ENCODE peak calls at places on chromosome 10, in eight cellular contexts. One of them, this sample, is unnamed.

GRCh38 chr10:48880016-48880705 is 59.5 kb downstream of the LRRC18 start:
- DNase-seq in dorsolateral prefrontal cortex: no peak
- DNase-seq in CD4-positive, alpha-beta memory T cell: no peak
- DNase-seq in heart left ventricle: no peak
- DNase-seq in OCI-LY7: no peak
- DNase-seq in LHCN-M2: no peak
- DNase-seq in body of pancreas: no peak
- DNase-seq in fibroblast of lung: no peak
- DNase-seq in this sample: no peak

GRCh38 chr10:10792681-10793080 is 225.0 kb upstream of the CELF2 start:
- DNase-seq in fibroblast of lung: peak; percentile 70
- DNase-seq in LHCN-M2: peak; percentile 98
- DNase-seq in body of pancreas: no peak
- DNase-seq in OCI-LY7: no peak
- DNase-seq in dorsolateral prefrontal cortex: no peak
- DNase-seq in heart left ventricle: no peak
- DNase-seq in CD4-positive, alpha-beta memory T cell: no peak
- DNase-seq in this sample: no peak

GRCh38 chr10:24814568-24815313 is 91.1 kb upstream of the ARHGAP21 start:
- DNase-seq in fibroblast of lung: peak; percentile 34
- DNase-seq in OCI-LY7: no peak
- DNase-seq in CD4-positive, alpha-beta memory T cell: no peak
- DNase-seq in heart left ventricle: no peak
- DNase-seq in dorsolateral prefrontal cortex: no peak
- DNase-seq in body of pancreas: no peak
- DNase-seq in LHCN-M2: peak; percentile 42
- DNase-seq in this sample: no peak

GRCh38 chr10:14838582-14839304 is 637 bp downstream of the HSPA14 start:
- DNase-seq in CD4-positive, alpha-beta memory T cell: peak; percentile 18
- DNase-seq in fibroblast of lung: peak; percentile 18
- DNase-seq in body of pancreas: peak; percentile 45
- DNase-seq in dorsolateral prefrontal cortex: peak; percentile 47
- DNase-seq in LHCN-M2: no peak
- DNase-seq in OCI-LY7: peak; percentile 57
- DNase-seq in heart left ventricle: peak; percentile 24
- DNase-seq in this sample: no peak

GRCh38 chr10:69801094-69801433 is 642 bp upstream of the COL13A1 start:
- DNase-seq in fibroblast of lung: peak; percentile 62
- DNase-seq in OCI-LY7: peak; percentile 13
- DNase-seq in body of pancreas: peak; percentile 54
- DNase-seq in LHCN-M2: peak; percentile 32
- DNase-seq in dorsolateral prefrontal cortex: no peak
- DNase-seq in CD4-positive, alpha-beta memory T cell: no peak
- DNase-seq in heart left ventricle: peak; percentile 45
- DNase-seq in this sample: peak; percentile 31

GRCh38 chr10:73263948-73264347 is 11.5 kb upstream of the MRPS16 start:
- DNase-seq in dorsolateral prefrontal cortex: no peak
- DNase-seq in CD4-positive, alpha-beta memory T cell: peak; percentile 8
- DNase-seq in LHCN-M2: peak; percentile 68
- DNase-seq in OCI-LY7: peak; percentile 37
- DNase-seq in fibroblast of lung: peak; percentile 56
- DNase-seq in heart left ventricle: no peak
- DNase-seq in body of pancreas: no peak
- DNase-seq in this sample: peak; percentile 50

GRCh38 chr10:15140640-15141039 is 27.9 kb downstream of the NMT2 start:
- DNase-seq in body of pancreas: no peak
- DNase-seq in dorsolateral prefrontal cortex: peak; percentile 61
- DNase-seq in OCI-LY7: no peak
- DNase-seq in LHCN-M2: no peak
- DNase-seq in CD4-positive, alpha-beta memory T cell: no peak
- DNase-seq in heart left ventricle: no peak
- DNase-seq in fibroblast of lung: no peak
- DNase-seq in this sample: no peak

GRCh38 chr10:4058514-4059029 is 273.6 kb upstream of the KLF6 start:
- DNase-seq in OCI-LY7: no peak
- DNase-seq in heart left ventricle: no peak
- DNase-seq in LHCN-M2: peak; percentile 36
- DNase-seq in CD4-positive, alpha-beta memory T cell: no peak
- DNase-seq in fibroblast of lung: no peak
- DNase-seq in body of pancreas: no peak
- DNase-seq in dorsolateral prefrontal cortex: no peak
- DNase-seq in this sample: no peak

GRCh38 chr10:125448596-125448995 is 234.4 kb downstream of the TEX36 start:
- DNase-seq in LHCN-M2: peak; percentile 2
- DNase-seq in body of pancreas: peak; percentile 42
- DNase-seq in dorsolateral prefrontal cortex: no peak
- DNase-seq in fibroblast of lung: peak; percentile 5
- DNase-seq in heart left ventricle: no peak
- DNase-seq in OCI-LY7: peak; percentile 8
- DNase-seq in CD4-positive, alpha-beta memory T cell: no peak
- DNase-seq in this sample: no peak

GRCh38 chr10:93180402-93181040 is 106.8 kb downstream of the CYP26A1 start:
- DNase-seq in dorsolateral prefrontal cortex: no peak
- DNase-seq in heart left ventricle: peak; percentile 27
- DNase-seq in body of pancreas: peak; percentile 15
- DNase-seq in fibroblast of lung: peak; percentile 49
- DNase-seq in CD4-positive, alpha-beta memory T cell: no peak
- DNase-seq in OCI-LY7: no peak
- DNase-seq in LHCN-M2: no peak
- DNase-seq in this sample: no peak